ENCODE peak calls at places on chromosomes 7 and 10, in five cellular contexts. One of them, this sample, is unnamed.

GRCh38 chr7:139034336-139034735 is 1.5 kb downstream of the ZC3HAV1L start:
- DNase-seq in left lobe of liver: no peak
- DNase-seq in AG08395: no peak
- DNase-seq in Ammon's horn: no peak
- DNase-seq in ELR: peak
- DNase-seq in this sample: no peak

GRCh38 chr10:125521721-125522680 is 161.0 kb downstream of the TEX36 start:
- DNase-seq in left lobe of liver: no peak
- DNase-seq in AG08395: no peak
- DNase-seq in Ammon's horn: no peak
- DNase-seq in ELR: peak
- DNase-seq in this sample: no peak

GRCh38 chr7:151705744-151706567 is 171.0 kb downstream of the PRKAG2 start:
- DNase-seq in left lobe of liver: no peak
- DNase-seq in AG08395: peak
- DNase-seq in Ammon's horn: peak
- DNase-seq in ELR: peak
- DNase-seq in this sample: no peak

GRCh38 chr10:130020651-130021372 is 56.7 kb upstream of the EBF3 start:
- DNase-seq in left lobe of liver: peak
- DNase-seq in AG08395: peak
- DNase-seq in Ammon's horn: no peak
- DNase-seq in ELR: no peak
- DNase-seq in this sample: no peak

GRCh38 chr7:149598721-149599308 is 101.2 kb upstream of the ZNF746 start:
- DNase-seq in left lobe of liver: no peak
- DNase-seq in AG08395: peak
- DNase-seq in Ammon's horn: peak
- DNase-seq in ELR: peak
- DNase-seq in this sample: no peak

GRCh38 chr7:90119178-90119971 is 34.9 kb upstream of the STEAP1 start:
- DNase-seq in left lobe of liver: peak
- DNase-seq in AG08395: no peak
- DNase-seq in Ammon's horn: peak
- DNase-seq in ELR: peak
- DNase-seq in this sample: peak

GRCh38 chr10:94251098-94251497 is 111.6 kb downstream of the NOC3L start:
- DNase-seq in left lobe of liver: no peak
- DNase-seq in AG08395: no peak
- DNase-seq in Ammon's horn: no peak
- DNase-seq in ELR: no peak
- DNase-seq in this sample: no peak

GRCh38 chr7:149334930-149335329 is 72.9 kb downstream of the ZNF783 start:
- DNase-seq in left lobe of liver: no peak
- DNase-seq in AG08395: no peak
- DNase-seq in Ammon's horn: no peak
- DNase-seq in ELR: no peak
- DNase-seq in this sample: no peak

GRCh38 chr7:131034166-131034881 is 293.4 kb upstream of the MKLN1 start:
- DNase-seq in left lobe of liver: no peak
- DNase-seq in AG08395: no peak
- DNase-seq in Ammon's horn: peak
- DNase-seq in ELR: no peak
- DNase-seq in this sample: no peak

GRCh38 chr10:52879651-52880050 is 107.1 kb upstream of the MBL2 start:
- DNase-seq in left lobe of liver: no peak
- DNase-seq in AG08395: no peak
- DNase-seq in Ammon's horn: no peak
- DNase-seq in ELR: no peak
- DNase-seq in this sample: no peak

GRCh38 chr10:86261933-86262665 is 104.5 kb downstream of the GRID1 start:
- DNase-seq in left lobe of liver: peak
- DNase-seq in AG08395: no peak
- DNase-seq in Ammon's horn: peak
- DNase-seq in ELR: peak
- DNase-seq in this sample: peak

GRCh38 chr10:13834581-13835286 is 248.0 kb downstream of the PRPF18 start:
- DNase-seq in left lobe of liver: no peak
- DNase-seq in AG08395: no peak
- DNase-seq in Ammon's horn: peak
- DNase-seq in ELR: no peak
- DNase-seq in this sample: no peak

GRCh38 chr10:49745756-49746155 is 16.4 kb downstream of the OGDHL start:
- DNase-seq in left lobe of liver: no peak
- DNase-seq in AG08395: no peak
- DNase-seq in Ammon's horn: no peak
- DNase-seq in ELR: no peak
- DNase-seq in this sample: no peak

GRCh38 chr7:155843426-155844018 is 31.3 kb upstream of the SHH start:
- DNase-seq in left lobe of liver: no peak
- DNase-seq in AG08395: no peak
- DNase-seq in Ammon's horn: no peak
- DNase-seq in ELR: no peak
- DNase-seq in this sample: no peak

This sample was measured in putamen.